ENCODE peak calls at places on chromosomes 16 and 17, in seven cellular contexts. One of them, this sample, is unnamed. For H3K36me3, the result is how much of the 10 kb centered on the place peaks cover.

GRCh38 chr16:86924537-86924936 is 346.2 kb downstream of the FOXL1 start:
- DNase-seq in tibial artery: no peak
- DNase-seq in aorta: no peak
- DNase-seq in colonic mucosa: no peak
- DNase-seq in adipocyte: peak
- DNase-seq in neuronal stem cell: no peak
- DNase-seq in left lung: no peak
- DNase-seq in this sample: no peak

GRCh38 chr17:29048440-29049360 is 5.8 kb downstream of the PIPOX start:
- DNase-seq in tibial artery: no peak
- DNase-seq in aorta: no peak
- DNase-seq in colonic mucosa: no peak
- DNase-seq in adipocyte: no peak
- DNase-seq in neuronal stem cell: no peak
- DNase-seq in left lung: no peak
- DNase-seq in this sample: no peak

GRCh38 chr17:7588553-7589203 is 1.2 kb downstream of the SOX15 start:
- DNase-seq in tibial artery: no peak
- DNase-seq in aorta: no peak
- DNase-seq in colonic mucosa: no peak
- DNase-seq in adipocyte: no peak
- DNase-seq in neuronal stem cell: no peak
- DNase-seq in left lung: no peak
- DNase-seq in this sample: no peak

GRCh38 chr17:28249706-28250105 is 69.3 kb upstream of the TMEM97 start:
- DNase-seq in tibial artery: no peak
- DNase-seq in aorta: no peak
- DNase-seq in colonic mucosa: no peak
- DNase-seq in adipocyte: no peak
- DNase-seq in neuronal stem cell: no peak
- DNase-seq in left lung: no peak
- DNase-seq in this sample: no peak

GRCh38 chr16:56897026-56897799 is 32.2 kb downstream of the SLC12A3 start:
- DNase-seq in tibial artery: no peak
- DNase-seq in aorta: no peak
- DNase-seq in colonic mucosa: no peak
- DNase-seq in adipocyte: no peak
- DNase-seq in neuronal stem cell: no peak
- DNase-seq in left lung: no peak
- DNase-seq in this sample: no peak

GRCh38 chr17:17320911-17321220 is 17.7 kb downstream of the NT5M start:
- DNase-seq in tibial artery: peak
- DNase-seq in aorta: no peak
- DNase-seq in colonic mucosa: no peak
- DNase-seq in adipocyte: no peak
- DNase-seq in neuronal stem cell: no peak
- DNase-seq in left lung: no peak
- DNase-seq in this sample: no peak

GRCh38 chr16:19717319-19717718 is 708 bp downstream of the KNOP1 start:
- DNase-seq in tibial artery: no peak
- DNase-seq in aorta: no peak
- DNase-seq in colonic mucosa: no peak
- DNase-seq in adipocyte: no peak
- DNase-seq in neuronal stem cell: peak
- DNase-seq in left lung: no peak
- DNase-seq in this sample: no peak

GRCh38 chr16:2930236-2930635 is 18.5 kb downstream of the FLYWCH1 start:
- DNase-seq in tibial artery: no peak
- DNase-seq in aorta: no peak
- DNase-seq in colonic mucosa: no peak
- DNase-seq in adipocyte: no peak
- DNase-seq in neuronal stem cell: no peak
- DNase-seq in left lung: no peak
- DNase-seq in this sample: no peak

DNA sequence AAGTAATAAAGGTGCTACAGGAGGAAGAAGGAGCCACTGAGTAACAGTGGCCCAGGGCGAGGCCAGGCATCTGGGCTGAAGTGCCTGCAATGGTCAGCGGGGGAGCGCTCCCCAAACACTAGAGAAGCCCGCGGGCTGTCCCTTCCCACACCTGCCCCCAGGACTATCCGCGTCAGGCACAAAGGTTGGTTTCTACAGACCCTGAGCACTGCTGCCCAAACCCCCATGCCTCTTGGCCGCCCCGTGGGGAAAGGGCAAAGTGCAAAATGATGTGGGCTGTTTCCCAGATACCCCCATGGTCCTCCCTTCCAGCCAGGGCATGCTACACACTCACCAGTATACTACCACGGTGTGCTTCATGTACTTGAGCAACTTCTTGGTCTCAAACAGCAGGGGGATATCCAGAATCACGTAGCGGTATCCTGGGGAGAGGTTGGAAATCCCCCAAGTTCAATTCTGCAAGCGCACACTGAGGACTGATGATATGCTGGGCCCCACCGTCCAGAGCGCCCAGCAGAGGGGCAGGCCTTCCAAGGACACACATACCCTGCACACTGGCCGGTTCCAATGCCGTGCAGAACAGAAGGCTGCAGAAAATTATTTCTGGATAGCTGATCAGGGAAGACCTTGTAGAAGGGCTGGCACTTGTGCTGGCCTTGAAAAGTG is 21.5 kb downstream of the DCAKD start:
- DNase-seq in tibial artery: no peak
- DNase-seq in aorta: no peak
- DNase-seq in colonic mucosa: no peak
- DNase-seq in adipocyte: no peak
- DNase-seq in neuronal stem cell: no peak
- DNase-seq in left lung: no peak
- DNase-seq in this sample: no peak
- H3K36me3 ChIP-seq in tibial artery: half or more
- H3K36me3 ChIP-seq in aorta: under half
- H3K36me3 ChIP-seq in colonic mucosa: under half
- H3K36me3 ChIP-seq in adipocyte: half or more
- H3K36me3 ChIP-seq in neuronal stem cell: half or more
- H3K36me3 ChIP-seq in left lung: under half
- H3K36me3 ChIP-seq in this sample: half or more

GRCh38 chr17:47145351-47145750 is 43.7 kb downstream of the CDC27 start:
- DNase-seq in tibial artery: no peak
- DNase-seq in aorta: no peak
- DNase-seq in colonic mucosa: no peak
- DNase-seq in adipocyte: no peak
- DNase-seq in neuronal stem cell: no peak
- DNase-seq in left lung: no peak
- DNase-seq in this sample: no peak
- H3K36me3 ChIP-seq in tibial artery: half or more
- H3K36me3 ChIP-seq in aorta: under half
- H3K36me3 ChIP-seq in colonic mucosa: under half
- H3K36me3 ChIP-seq in adipocyte: half or more
- H3K36me3 ChIP-seq in neuronal stem cell: half or more
- H3K36me3 ChIP-seq in left lung: under half
- H3K36me3 ChIP-seq in this sample: half or more

GRCh38 chr17:79085154-79085920 is 10.7 kb downstream of the ENGASE start:
- DNase-seq in tibial artery: no peak
- DNase-seq in aorta: no peak
- DNase-seq in colonic mucosa: no peak
- DNase-seq in adipocyte: no peak
- DNase-seq in neuronal stem cell: no peak
- DNase-seq in left lung: no peak
- DNase-seq in this sample: no peak
- H3K36me3 ChIP-seq in tibial artery: half or more
- H3K36me3 ChIP-seq in aorta: under half
- H3K36me3 ChIP-seq in colonic mucosa: under half
- H3K36me3 ChIP-seq in adipocyte: half or more
- H3K36me3 ChIP-seq in neuronal stem cell: under half
- H3K36me3 ChIP-seq in left lung: under half
- H3K36me3 ChIP-seq in this sample: half or more

DNA sequence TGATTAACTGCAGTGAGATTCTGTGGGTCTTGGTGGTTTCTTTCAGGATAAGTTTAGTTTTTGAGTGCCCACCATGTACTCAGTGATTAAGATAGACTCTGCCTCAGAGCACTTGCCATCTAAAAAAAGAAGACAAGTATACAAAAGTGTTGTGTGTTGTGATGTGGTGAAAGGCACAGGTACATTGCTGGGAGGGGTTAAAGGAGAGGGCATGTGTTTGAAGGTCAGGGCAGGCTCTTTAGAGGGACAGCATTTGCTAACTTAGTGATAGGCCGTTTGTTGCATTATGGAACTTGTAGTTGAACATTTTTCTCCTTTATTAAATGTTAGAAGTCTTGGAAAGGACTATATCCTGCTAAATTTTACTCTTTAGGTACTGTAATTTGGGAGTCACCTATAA is 26.5 kb downstream of the SF3B3 start:
- DNase-seq in tibial artery: no peak
- DNase-seq in aorta: no peak
- DNase-seq in colonic mucosa: no peak
- DNase-seq in adipocyte: no peak
- DNase-seq in neuronal stem cell: no peak
- DNase-seq in left lung: no peak
- DNase-seq in this sample: no peak
- H3K36me3 ChIP-seq in tibial artery: half or more
- H3K36me3 ChIP-seq in aorta: under half
- H3K36me3 ChIP-seq in colonic mucosa: under half
- H3K36me3 ChIP-seq in adipocyte: half or more
- H3K36me3 ChIP-seq in neuronal stem cell: half or more
- H3K36me3 ChIP-seq in left lung: under half
- H3K36me3 ChIP-seq in this sample: half or more

GRCh38 chr16:58519707-58520106 is 4.4 kb downstream of the SETD6 start:
- DNase-seq in tibial artery: no peak
- DNase-seq in aorta: no peak
- DNase-seq in colonic mucosa: no peak
- DNase-seq in adipocyte: no peak
- DNase-seq in neuronal stem cell: no peak
- DNase-seq in left lung: no peak
- DNase-seq in this sample: no peak

GRCh38 chr16:58515871-58516767 is 802 bp downstream of the SETD6 start:
- DNase-seq in tibial artery: peak
- DNase-seq in aorta: peak
- DNase-seq in colonic mucosa: peak
- DNase-seq in adipocyte: peak
- DNase-seq in neuronal stem cell: no peak
- DNase-seq in left lung: peak
- DNase-seq in this sample: no peak

GRCh38 chr16:58516768-58517107 is 1.4 kb downstream of the SETD6 start:
- DNase-seq in tibial artery: no peak
- DNase-seq in aorta: no peak
- DNase-seq in colonic mucosa: no peak
- DNase-seq in adipocyte: no peak
- DNase-seq in neuronal stem cell: no peak
- DNase-seq in left lung: no peak
- DNase-seq in this sample: no peak

GRCh38 chr16:58518083-58518979 is 3.0 kb downstream of the SETD6 start:
- DNase-seq in tibial artery: no peak
- DNase-seq in aorta: no peak
- DNase-seq in colonic mucosa: no peak
- DNase-seq in adipocyte: no peak
- DNase-seq in neuronal stem cell: no peak
- DNase-seq in left lung: no peak
- DNase-seq in this sample: no peak

GRCh38 chr16:58518980-58519368 is 3.7 kb downstream of the SETD6 start:
- DNase-seq in tibial artery: no peak
- DNase-seq in aorta: no peak
- DNase-seq in colonic mucosa: no peak
- DNase-seq in adipocyte: no peak
- DNase-seq in neuronal stem cell: no peak
- DNase-seq in left lung: no peak
- DNase-seq in this sample: no peak
- H3K36me3 ChIP-seq in tibial artery: half or more
- H3K36me3 ChIP-seq in aorta: under half
- H3K36me3 ChIP-seq in colonic mucosa: under half
- H3K36me3 ChIP-seq in adipocyte: half or more
- H3K36me3 ChIP-seq in neuronal stem cell: half or more
- H3K36me3 ChIP-seq in left lung: under half
- H3K36me3 ChIP-seq in this sample: half or more

GRCh38 chr17:77768475-77768874 is 190.0 kb upstream of the TNRC6C start:
- DNase-seq in tibial artery: no peak
- DNase-seq in aorta: no peak
- DNase-seq in colonic mucosa: no peak
- DNase-seq in adipocyte: peak
- DNase-seq in neuronal stem cell: no peak
- DNase-seq in left lung: no peak
- DNase-seq in this sample: no peak
- H3K36me3 ChIP-seq in tibial artery: under half
- H3K36me3 ChIP-seq in aorta: under half
- H3K36me3 ChIP-seq in colonic mucosa: under half
- H3K36me3 ChIP-seq in adipocyte: under half
- H3K36me3 ChIP-seq in neuronal stem cell: under half
- H3K36me3 ChIP-seq in left lung: under half
- H3K36me3 ChIP-seq in this sample: under half